ENCODE peak calls at places on chromosomes 4 and X, in seven cellular contexts. Y is RWPE2, E is heart left ventricle, F is vagina, J is lower lobe of right lung, O is foreskin keratinocyte, A is cardiac muscle cell. Z is an unnamed sample.

GRCh38 chr4:96035727-96036126 is 195.8 kb downstream of the PDHA2 start:
- DNase-seq in Y (no peak), E (no peak), F (no peak), J (no peak), O (peak; percentile 40), A (peak; percentile 60), Z (no peak)

GRCh38 chr4:183960021-183960420 is 54.9 kb downstream of the STOX2 start:
- DNase-seq in Y (no peak), E (peak; percentile 66), F (no peak), J (no peak), O (peak; percentile 51), A (peak; percentile 84), Z (no peak)

GRCh38 chr4:4488405-4489404 is 53.1 kb downstream of the STX18 start:
- DNase-seq in Y (no peak), E (peak; percentile 39), F (no peak), J (no peak), O (peak; percentile 52), A (peak; percentile 88), Z (no peak)

GRCh38 chrX:154321624-154322023 is 26.0 kb downstream of the TKTL1 start:
- DNase-seq in Y (no peak), E (peak; percentile 25), F (no peak), J (no peak), O (no peak), A (peak; percentile 5), Z (no peak)

GRCh38 chr4:8247047-8247930 is 22.3 kb upstream of the HTRA3 start:
- DNase-seq in Y (no peak), E (peak; percentile 56), F (no peak), J (peak; percentile 72), O (no peak), A (peak; percentile 90), Z (no peak)

GRCh38 chr4:3346146-3346545 is 53.3 kb downstream of the RGS12 start:
- DNase-seq in Y (no peak), E (peak; percentile 63), F (no peak), J (no peak), O (peak; percentile 69), A (peak; percentile 87), Z (no peak)

GRCh38 chr4:143281507-143282169 is 55.0 kb upstream of the GAB1 start:
- DNase-seq in Y (no peak), E (no peak), F (no peak), J (no peak), O (no peak), A (no peak), Z (no peak)

GRCh38 chr4:38990241-38990640 is 42.0 kb downstream of the TMEM156 start:
- DNase-seq in Y (no peak), E (no peak), F (no peak), J (no peak), O (no peak), A (no peak), Z (no peak)

GRCh38 chrX:124211312-124211942 is 121.0 kb upstream of the TEX13D start:
- DNase-seq in Y (no peak), E (no peak), F (no peak), J (no peak), O (peak; percentile 18), A (peak; percentile 11), Z (no peak)

GRCh38 chrX:1403228-1403627 is 11.3 kb upstream of the SLC25A6 start:
- DNase-seq in Y (no peak), E (no peak), F (no peak), J (peak; percentile 22), O (no peak), A (no peak), Z (no peak)

GRCh38 chr4:94641702-94642560 is 115.8 kb upstream of the BMPR1B start:
- DNase-seq in Y (no peak), E (no peak), F (no peak), J (no peak), O (peak; percentile 80), A (peak; percentile 31), Z (no peak)

GRCh38 chr4:104897297-104897645 is 249.4 kb upstream of the TET2 start:
- DNase-seq in Y (no peak), E (no peak), F (no peak), J (no peak), O (no peak), A (no peak), Z (no peak)

GRCh38 chr4:139020384-139020783 is 4.8 kb downstream of the NOCT start:
- DNase-seq in Y (no peak), E (no peak), F (no peak), J (no peak), O (no peak), A (no peak), Z (no peak)

GRCh38 chr4:144449623-144450022 is 196.3 kb upstream of the HHIP start:
- DNase-seq in Y (no peak), E (peak; percentile 9), F (no peak), J (no peak), O (no peak), A (peak; percentile 60), Z (no peak)

GRCh38 chr4:121462660-121463261 is 81.9 kb upstream of the QRFPR start:
- DNase-seq in Y (no peak), E (peak; percentile 58), F (no peak), J (no peak), O (peak; percentile 57), A (peak; percentile 85), Z (no peak)

GRCh38 chr4:26323807-26324206 is 3.0 kb downstream of the RBPJ start:
- DNase-seq in Y (no peak), E (no peak), F (no peak), J (no peak), O (no peak), A (peak; percentile 67), Z (no peak)

GRCh38 chrX:17005712-17006372 is 59.4 kb downstream of the REPS2 start:
- DNase-seq in Y (no peak), E (no peak), F (no peak), J (no peak), O (no peak), A (peak; percentile 51), Z (no peak)

GRCh38 chrX:10015711-10016515 is 48.8 kb downstream of the CLDN34 start:
- DNase-seq in Y (no peak), E (peak; percentile 72), F (no peak), J (peak; percentile 59), O (no peak), A (peak; percentile 42), Z (no peak)

GRCh38 chrX:153299855-153300254 is 21.7 kb downstream of the PNMA6F start:
- DNase-seq in Y (no peak), E (no peak), F (peak; percentile 58), J (no peak), O (no peak), A (no peak), Z (no peak)

DNA sequence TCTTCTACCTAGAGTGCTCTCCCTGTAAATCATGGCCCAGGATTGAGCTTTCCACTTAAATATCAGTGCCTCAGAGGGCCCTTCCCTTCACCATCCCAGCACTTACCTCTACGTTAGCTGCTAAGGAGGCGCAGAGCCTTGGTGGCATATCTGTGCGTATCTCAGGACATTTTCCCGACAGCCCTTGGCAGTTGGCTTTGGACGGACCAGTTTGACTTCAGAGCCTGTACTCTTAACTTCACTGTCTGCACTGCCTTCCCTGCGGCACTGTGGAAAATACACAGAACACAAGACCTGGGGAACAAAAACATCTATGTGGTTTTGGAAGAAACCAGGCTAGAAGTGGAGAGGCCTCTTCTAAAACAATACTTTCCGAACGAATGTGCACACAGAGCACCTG is 2.4 kb downstream of the TADA2B start:
- DNase-seq in Y (no peak), E (no peak), F (peak; percentile 77), J (no peak), O (no peak), A (no peak), Z (no peak)
- H3K4me1 ChIP-seq in Y (peaks cover 4% of the 10 kb centered on the region), E (peaks cover 67% of the 10 kb centered on the region), F (peaks cover 70% of the 10 kb centered on the region), J (peaks cover 56% of the 10 kb centered on the region), O (no peaks in the 10 kb centered on the region), A (peaks cover 10% of the 10 kb centered on the region), Z (peaks cover 69% of the 10 kb centered on the region)

GRCh38 chrX:115595049-115595448 is 34.1 kb downstream of the PLS3 start:
- DNase-seq in Y (no peak), E (no peak), F (no peak), J (no peak), O (no peak), A (no peak), Z (no peak)
- TF ChIP-seq CTCF in Y (no peak), E (no peak), F (no peak), J (no peak), O (no peak), A (no peak), Z (no peak)

GRCh38 chr4:74098628-74098995 is 383 bp downstream of the CXCL2 start:
- DNase-seq in Y (no peak), E (no peak), F (no peak), J (peak; percentile 52), O (no peak), A (peak; percentile 44), Z (no peak)
- H3K4me1 ChIP-seq in Y (peaks cover 20% of the 10 kb centered on the region), E (peaks cover 4% of the 10 kb centered on the region), F (peaks cover 8% of the 10 kb centered on the region), J (peaks cover 28% of the 10 kb centered on the region), O (peaks cover 10% of the 10 kb centered on the region), A (no peaks in the 10 kb centered on the region), Z (peaks cover 25% of the 10 kb centered on the region)

GRCh38 chr4:41692717-41693345 is 55.7 kb downstream of the PHOX2B start:
- DNase-seq in Y (no peak), E (peak; percentile 18), F (no peak), J (peak; percentile 48), O (peak; percentile 65), A (peak; percentile 70), Z (no peak)

GRCh38 chr4:41701961-41702360 is 46.6 kb downstream of the PHOX2B start:
- DNase-seq in Y (no peak), E (no peak), F (no peak), J (no peak), O (no peak), A (no peak), Z (no peak)

GRCh38 chr4:41693629-41694028 is 54.9 kb downstream of the PHOX2B start:
- DNase-seq in Y (no peak), E (no peak), F (no peak), J (no peak), O (no peak), A (peak; percentile 51), Z (no peak)

GRCh38 chr4:41696131-41696530 is 52.4 kb downstream of the PHOX2B start:
- DNase-seq in Y (no peak), E (no peak), F (no peak), J (no peak), O (no peak), A (no peak), Z (no peak)

GRCh38 chr4:41696768-41697167 is 51.8 kb downstream of the PHOX2B start:
- DNase-seq in Y (no peak), E (no peak), F (no peak), J (no peak), O (no peak), A (no peak), Z (no peak)
- TF ChIP-seq CTCF in Y (no peak), E (no peak), F (no peak), J (no peak), O (no peak), A (no peak), Z (no peak)

Z was measured in esophagus squamous epithelium.